ENCODE peak calls at places on chromosomes 1 and 21, in ten cellular contexts. Y is tibial nerve; N is thoracic aorta; I is KG1; V is Kasumi-1; L is activated CD4-positive, alpha-beta T cell treated with anti-CD3 and anti-CD28 coated beads for 1 hour; Q is activated naive CD4-positive, alpha-beta T cell treated with anti-CD3 and anti-CD28 coated beads for 36 hours; U is cardiac septum; G is WERI-Rb-1; W is MV-4-11. O is an unnamed sample.

GRCh38 chr1:205775717-205776056 is 405 bp upstream of the RAB29 start:
- DNase-seq in Y (peak; percentile 61), G (no peak), U (no peak), N (no peak), L (no peak), V (no peak), I (no peak), W (peak; percentile 56), Q (no peak), O (no peak)

GRCh38 chr1:161962094-161962887 is 61.4 kb downstream of the OLFML2B start:
- DNase-seq in Y (no peak), V (no peak), N (no peak), U (no peak), W (peak; percentile 44), Q (peak; percentile 81), I (no peak), G (no peak), L (no peak), O (no peak)

GRCh38 chr1:31183927-31184554 is 55.6 kb downstream of the NKAIN1 start:
- DNase-seq in U (no peak), Y (peak; percentile 58), W (peak; percentile 13), L (no peak), N (no peak), G (peak; percentile 65), I (peak; percentile 27), Q (peak; percentile 62), V (peak; percentile 29), O (no peak)

GRCh38 chr1:89635825-89636815 is 3.2 kb downstream of the LRRC8C start:
- DNase-seq in Y (no peak), G (no peak), L (no peak), U (no peak), W (no peak), N (no peak), Q (no peak), I (no peak), V (no peak), O (no peak)

GRCh38 chr21:44454747-44455523 is at the start of gene LRRC3:
- DNase-seq in N (peak; percentile 45), W (peak; percentile 74), Y (peak; percentile 78), Q (peak; percentile 89), G (peak; percentile 96), U (peak; percentile 89), L (peak; percentile 72), I (no peak), V (peak; percentile 52), O (peak; percentile 37)

GRCh38 chr21:38297193-38297592 is 40.4 kb downstream of the KCNJ15 start:
- DNase-seq in G (no peak), Y (no peak), U (no peak), L (no peak), Q (no peak), I (no peak), N (no peak), V (peak; percentile 37), W (peak; percentile 17), O (no peak)

GRCh38 chr1:69787151-69787550 is 219.4 kb downstream of the LRRC7 start:
- DNase-seq in Q (no peak), W (no peak), Y (no peak), V (no peak), L (no peak), G (peak; percentile 25), N (no peak), I (no peak), U (no peak), O (no peak)

GRCh38 chr21:30306821-30307330 is 13.2 kb downstream of the KRTAP26-1 start:
- DNase-seq in U (no peak), Q (no peak), L (no peak), N (no peak), V (no peak), W (no peak), G (no peak), Y (no peak), I (no peak), O (no peak)

GRCh38 chr21:44434568-44434925 is 20.8 kb upstream of the LRRC3 start:
- DNase-seq in I (no peak), Q (no peak), U (peak; percentile 61), Y (no peak), G (peak; percentile 5), V (no peak), L (no peak), W (no peak), N (no peak), O (no peak)

GRCh38 chr1:162056043-162056442 is 13.4 kb upstream of the NOS1AP start:
- DNase-seq in V (peak; percentile 72), I (peak; percentile 8), L (peak; percentile 22), Q (peak; percentile 70), G (peak; percentile 93), N (no peak), U (no peak), W (peak; percentile 29), Y (peak; percentile 80), O (no peak)